ENCODE peak calls at places on chromosomes 13 and 19, in four cellular contexts. D is mesothelial cell of epicardium, K is fibroblast of lung, J is lung. E is an unnamed sample.

GRCh38 chr13:34156841-34157365 is 339.0 kb downstream of the RFC3 start:
- DNase-seq in D (no peak), K (peak; percentile 99), J (peak; percentile 80), E (peak; percentile 96)

GRCh38 chr19:36688058-36688457 is 646 bp downstream of the ZNF567 start:
- DNase-seq in D (no peak), K (no peak), J (no peak), E (no peak)

GRCh38 chr19:46368116-46368515 is 21.2 kb downstream of the PPP5C start:
- DNase-seq in D (no peak), K (no peak), J (no peak), E (no peak)

GRCh38 chr19:29119582-29119981 is 93.4 kb downstream of the UQCRFS1 start:
- DNase-seq in D (no peak), K (no peak), J (no peak), E (no peak)

GRCh38 chr19:41845051-41845590 is 279 bp downstream of the DMRTC2 start:
- DNase-seq in D (no peak), K (no peak), J (no peak), E (no peak)

GRCh38 chr13:114068723-114069322 is 63.6 kb downstream of the RASA3 start:
- DNase-seq in D (no peak), K (peak; percentile 64), J (no peak), E (peak; percentile 86)

GRCh38 chr13:95745752-95746151 is 68.8 kb downstream of the DNAJC3 start:
- DNase-seq in D (no peak), K (no peak), J (no peak), E (peak; percentile 11)

GRCh38 chr13:42707003-42707402 is 74.4 kb upstream of the FAM216B start:
- DNase-seq in D (no peak), K (no peak), J (no peak), E (no peak)

GRCh38 chr13:21717817-21718216 is 46.9 kb downstream of the FGF9 start:
- DNase-seq in D (no peak), K (no peak), J (peak; percentile 56), E (no peak)

GRCh38 chr19:37059142-37059541 is 19.1 kb upstream of the ZNF420 start:
- DNase-seq in D (no peak), K (no peak), J (no peak), E (no peak)

GRCh38 chr19:10335149-10336053 is 2.1 kb upstream of the RAVER1 start:
- DNase-seq in D (no peak), K (no peak), J (no peak), E (no peak)

GRCh38 chr13:24557121-24557520 is 44.5 kb upstream of the PARP4 start:
- DNase-seq in D (no peak), K (no peak), J (no peak), E (no peak)

GRCh38 chr19:39843919-39844793 is 2.0 kb downstream of the FBL start:
- DNase-seq in D (no peak), K (peak; percentile 32), J (no peak), E (peak; percentile 69)

GRCh38 chr19:18559685-18560084 is 2.0 kb downstream of the KXD1 start:
- DNase-seq in D (no peak), K (no peak), J (no peak), E (no peak)

GRCh38 chr13:63517376-63517775 is 2101.7 kb upstream of the PCDH20 start:
- DNase-seq in D (no peak), K (peak; percentile 69), J (no peak), E (no peak)

GRCh38 chr13:35978607-35979316 is 152.4 kb downstream of the DCLK1 start:
- DNase-seq in D (no peak), K (peak; percentile 60), J (peak; percentile 46), E (peak; percentile 52)

GRCh38 chr13:79782541-79783216 is 301.7 kb downstream of the NDFIP2 start:
- DNase-seq in D (no peak), K (peak; percentile 89), J (peak; percentile 68), E (peak; percentile 87)

GRCh38 chr13:69948016-69948415 is 159.6 kb upstream of the ATXN8OS start:
- DNase-seq in D (no peak), K (no peak), J (no peak), E (no peak)

GRCh38 chr13:73593199-73593765 is 534.5 kb downstream of the KLF5 start:
- DNase-seq in D (no peak), K (no peak), J (no peak), E (no peak)

GRCh38 chr13:100530645-100531044 is 57.9 kb downstream of the GGACT start:
- DNase-seq in D (no peak), K (no peak), J (no peak), E (peak; percentile 19)

GRCh38 chr13:112968910-112969691 is at the start of gene MCF2L:
- DNase-seq in D (no peak), K (peak; percentile 25), J (peak; percentile 41), E (peak; percentile 38)

GRCh38 chr13:74751739-74752138 is 617.5 kb upstream of the KLF12 start:
- DNase-seq in D (no peak), K (no peak), J (no peak), E (no peak)

GRCh38 chr13:73618275-73618865 is 515.8 kb downstream of the KLF12 start:
- DNase-seq in D (no peak), K (no peak), J (no peak), E (no peak)

GRCh38 chr13:112635323-112635722 is 47.4 kb upstream of the TUBGCP3 start:
- DNase-seq in D (no peak), K (no peak), J (no peak), E (no peak)

GRCh38 chr19:48731452-48731851 is 9.0 kb downstream of the RASIP1 start:
- DNase-seq in D (no peak), K (no peak), J (no peak), E (no peak)

GRCh38 chr19:46225558-46226004 is 4.0 kb upstream of the IGFL1 start:
- DNase-seq in D (no peak), K (peak; percentile 27), J (no peak), E (peak; percentile 5)

GRCh38 chr13:72304121-72304745 is 423.2 kb downstream of the MZT1 start:
- DNase-seq in D (no peak), K (peak; percentile 95), J (no peak), E (no peak)

GRCh38 chr13:35594096-35594495 is 117.6 kb upstream of the MAB21L1 start:
- DNase-seq in D (no peak), K (no peak), J (no peak), E (no peak)